ENCODE peak calls at places on chromosome 17, in seven cellular contexts. M is Peyer's patch; H is GM23248; Q is CD8-positive, alpha-beta T cell; B is tibial artery; Z is SJSA1; V is effector memory CD4-positive, alpha-beta T cell. Y is an unnamed sample.

GRCh38 chr17:80885922-80886582 is 105.6 kb upstream of the CHMP6 start:
- DNase-seq in H (no peak), Q (no peak), V (no peak), B (peak; percentile 7), Z (no peak), M (peak; percentile 19), Y (no peak)

GRCh38 chr17:54544239-54544638 is 356.4 kb upstream of the TOM1L1 start:
- DNase-seq in Q (no peak), Z (no peak), M (no peak), B (no peak), H (no peak), V (no peak), Y (no peak)

GRCh38 chr17:66354472-66354871 is 52.1 kb downstream of the PRKCA start:
- DNase-seq in Q (no peak), V (no peak), M (no peak), Z (no peak), B (no peak), H (no peak), Y (no peak)

GRCh38 chr17:29585080-29585751 is 4.2 kb downstream of the GIT1 start:
- DNase-seq in B (no peak), H (no peak), Z (no peak), M (no peak), Q (no peak), V (no peak), Y (no peak)

GRCh38 chr17:63701477-63702222 is 1.7 kb upstream of the LIMD2 start:
- DNase-seq in Z (no peak), H (no peak), V (peak; percentile 62), B (no peak), M (no peak), Q (peak; percentile 65), Y (peak; percentile 75)

GRCh38 chr17:46976626-46977270 is 2.3 kb downstream of the RPRML start:
- DNase-seq in H (no peak), M (no peak), Q (no peak), Z (no peak), B (no peak), V (no peak), Y (no peak)

GRCh38 chr17:1315409-1315808 is 35.9 kb downstream of the TRARG1 start:
- DNase-seq in B (peak; percentile 42), H (no peak), M (no peak), Z (no peak), Q (no peak), V (no peak), Y (no peak)

GRCh38 chr17:80519091-80519781 is 25.4 kb upstream of the RPTOR start:
- DNase-seq in Z (no peak), V (no peak), M (no peak), B (no peak), Q (no peak), H (no peak), Y (no peak)

GRCh38 chr17:73625975-73626706 is 18.1 kb downstream of the SDK2 start:
- DNase-seq in Q (no peak), Z (no peak), B (no peak), M (no peak), V (no peak), H (no peak), Y (no peak)

GRCh38 chr17:17256316-17256715 is 19.3 kb upstream of the FLCN start:
- DNase-seq in M (no peak), V (no peak), Q (no peak), B (no peak), Z (no peak), H (no peak), Y (no peak)

GRCh38 chr17:73551144-73551543 is 93.1 kb downstream of the SDK2 start:
- DNase-seq in V (no peak), Z (no peak), Q (no peak), M (no peak), H (no peak), B (no peak), Y (no peak)

GRCh38 chr17:17387461-17388362 is 84.5 kb downstream of the NT5M start:
- DNase-seq in V (no peak), Q (no peak), Z (no peak), B (no peak), H (peak; percentile 12), M (peak; percentile 79), Y (no peak)

GRCh38 chr17:71496552-71496951 is 624.3 kb upstream of the SOX9 start:
- DNase-seq in B (no peak), Z (peak; percentile 5), M (no peak), H (peak; percentile 83), Q (no peak), V (no peak), Y (no peak)

GRCh38 chr17:28549274-28550132 is 2.9 kb downstream of the UNC119 start:
- DNase-seq in H (no peak), B (no peak), M (peak; percentile 39), Q (peak; percentile 30), V (peak; percentile 51), Z (no peak), Y (peak; percentile 58)

GRCh38 chr17:17710728-17711541 is 29.7 kb downstream of the RAI1 start:
- DNase-seq in Q (no peak), V (no peak), M (peak; percentile 75), Z (peak; percentile 91), H (peak; percentile 89), B (no peak), Y (no peak)

GRCh38 chr17:66649818-66650489 is 185.0 kb upstream of the CACNG5 start:
- DNase-seq in V (no peak), M (no peak), Z (no peak), H (no peak), Q (no peak), B (no peak), Y (no peak)

GRCh38 chr17:61047517-61047916 is 352.1 kb upstream of the TBX2 start:
- DNase-seq in H (no peak), B (no peak), Q (no peak), Z (no peak), M (no peak), V (no peak), Y (no peak)

GRCh38 chr17:2952174-2952845 is 111.1 kb downstream of the OR1D5 start:
- DNase-seq in H (no peak), B (no peak), M (no peak), Z (no peak), V (no peak), Q (no peak), Y (no peak)

GRCh38 chr17:15398736-15399331 is 57.4 kb upstream of the TEKT3 start:
- DNase-seq in Z (peak; percentile 64), H (peak; percentile 88), V (no peak), B (no peak), Q (no peak), M (no peak), Y (no peak)

GRCh38 chr17:32288600-32288999 is 23.0 kb downstream of the RHBDL3 start:
- DNase-seq in H (no peak), Z (no peak), Q (no peak), V (no peak), M (no peak), B (no peak), Y (no peak)

GRCh38 chr17:28553000-28553505 is 629 bp upstream of the UNC119 start:
- DNase-seq in M (no peak), Z (no peak), B (no peak), H (no peak), Q (no peak), V (no peak), Y (no peak)

GRCh38 chr17:44326867-44327444 is 2.3 kb upstream of the SLC25A39 start:
- DNase-seq in B (peak; percentile 96), H (peak; percentile 99), Z (peak; percentile 93), Q (peak; percentile 94), M (peak; percentile 96), V (peak; percentile 87), Y (peak; percentile 93)
- H3K27ac ChIP-seq in B (peak overlapping the region; percentile 89), H (peak overlapping the region; percentile 56), Z (no peak overlapping the region), Q (no peak overlapping the region), M (peak overlapping the region; percentile 91), V (peak overlapping the region; percentile 89), Y (no peak overlapping the region)

GRCh38 chr17:51050291-51051033 is 70.2 kb downstream of the SPAG9 start:
- DNase-seq in B (no peak), V (no peak), Q (no peak), H (peak; percentile 54), Z (no peak), M (no peak), Y (no peak)
- H3K4me1 ChIP-seq in B (peaks cover 27% of the 10 kb centered on the region), V (no peaks in the 10 kb centered on the region), Q (no peaks in the 10 kb centered on the region), H (peaks cover 38% of the 10 kb centered on the region), Z (peaks cover 25% of the 10 kb centered on the region), M (no peaks in the 10 kb centered on the region), Y (no peaks in the 10 kb centered on the region)

GRCh38 chr17:57117798-57118197 is 32.8 kb downstream of the AKAP1 start:
- DNase-seq in Q (no peak), V (no peak), M (no peak), Z (no peak), H (no peak), B (no peak), Y (no peak)
- H3K36me3 ChIP-seq in Q (peaks cover 43% of the 10 kb centered on the region), V (peaks cover 63% of the 10 kb centered on the region), M (peaks cover 91% of the 10 kb centered on the region), Z (peaks cover 40% of the 10 kb centered on the region), H (no peaks in the 10 kb centered on the region), B (peaks cover 87% of the 10 kb centered on the region), Y (peaks cover 50% of the 10 kb centered on the region)

GRCh38 chr17:57953219-57953618 is 2.0 kb downstream of the CUEDC1 start:
- DNase-seq in B (no peak), Q (no peak), V (no peak), M (no peak), H (no peak), Z (no peak), Y (no peak)

GRCh38 chr17:57954421-57955182 is 610 bp downstream of the CUEDC1 start:
- DNase-seq in M (peak; percentile 60), B (peak; percentile 82), Z (peak; percentile 93), H (peak; percentile 84), Q (no peak), V (no peak), Y (no peak)

GRCh38 chr17:57955183-57955952 is at the start of gene CUEDC1:
- DNase-seq in V (peak; percentile 25), M (peak; percentile 87), B (peak; percentile 68), H (peak; percentile 88), Z (peak; percentile 38), Q (peak; percentile 41), Y (peak; percentile 46)

GRCh38 chr17:57956311-57957119 is 1.3 kb upstream of the CUEDC1 start:
- DNase-seq in Q (no peak), B (no peak), H (no peak), Z (no peak), V (peak; percentile 25), M (no peak), Y (peak; percentile 31)

GRCh38 chr17:57953703-57954420 is 1.4 kb downstream of the CUEDC1 start:
- DNase-seq in B (peak; percentile 20), Q (no peak), V (no peak), M (no peak), H (no peak), Z (no peak), Y (no peak)
- H3K27ac ChIP-seq in B (peak overlapping the region; percentile 99), Q (no peak overlapping the region), V (no peak overlapping the region), M (peak overlapping the region; percentile 77), H (peak overlapping the region; percentile 75), Z (peak overlapping the region; percentile 99), Y (no peak overlapping the region)

DNA sequence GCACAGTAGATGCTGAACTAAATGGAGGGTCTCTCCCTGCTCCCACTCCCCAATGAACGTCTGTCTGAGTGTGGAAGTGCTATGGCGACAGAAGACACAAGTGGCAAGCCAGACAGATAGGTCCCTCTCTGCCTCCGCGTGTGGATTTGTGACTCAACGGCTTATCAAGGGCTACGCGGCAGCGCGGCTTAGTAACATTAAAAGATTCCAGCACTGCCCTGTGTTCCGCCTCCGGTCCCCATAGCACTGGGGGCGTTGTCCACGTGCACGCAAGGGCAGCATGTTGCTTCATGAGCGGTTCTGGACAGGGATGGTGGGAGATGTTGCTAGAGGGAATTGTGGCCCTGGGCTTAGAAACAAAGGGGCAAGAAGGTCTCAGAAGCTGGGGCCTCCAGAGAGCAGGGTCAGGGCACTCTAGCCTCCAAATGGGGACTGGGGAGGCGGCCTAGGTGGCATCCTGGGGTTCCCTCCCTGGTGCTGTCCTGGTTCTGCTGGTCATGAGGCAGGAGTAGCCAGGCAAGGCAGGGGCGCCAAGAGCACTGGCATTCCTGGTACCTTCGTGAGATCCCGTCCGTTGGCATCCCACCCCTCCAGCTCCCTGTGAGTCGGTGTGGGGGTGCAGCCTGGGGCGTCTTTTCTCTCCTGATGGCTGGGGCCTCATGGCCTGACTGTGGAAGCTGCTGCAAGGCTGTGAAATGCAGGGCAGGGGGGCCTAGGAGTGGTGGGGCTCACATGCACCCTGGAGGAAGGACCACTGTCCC is 9.1 kb downstream of the CRHR1 start:
- DNase-seq in M (no peak), Z (no peak), H (no peak), B (no peak), Q (no peak), V (no peak), Y (no peak)
- H3K4me1 ChIP-seq in M (no peaks in the 10 kb centered on the region), Z (no peaks in the 10 kb centered on the region), H (no peaks in the 10 kb centered on the region), B (no peaks in the 10 kb centered on the region), Q (no peaks in the 10 kb centered on the region), V (no peaks in the 10 kb centered on the region), Y (no peaks in the 10 kb centered on the region)